ENCODE peak calls at places on chromosomes 6 and 20, in six cellular contexts. B is H1, Z is K562, S is HepG2, G is GM12878, N is GM12891. R is an unnamed sample.

GRCh38 chr20:32623667-32624157 is 38.6 kb upstream of the NOL4L start:
- DNase-seq in Z (no peak), N (no peak), G (no peak), B (peak), S (no peak), R (no peak)

GRCh38 chr6:53433617-53434285 is 85.0 kb upstream of the ELOVL5 start:
- DNase-seq in S (peak), Z (no peak), G (no peak), B (no peak), N (no peak), R (no peak)

GRCh38 chr20:32448306-32449056 is 90.3 kb downstream of the ASXL1 start:
- DNase-seq in N (no peak), S (no peak), Z (no peak), B (no peak), G (no peak), R (no peak)

GRCh38 chr20:45833030-45833882 is at the start of gene SNX21:
- DNase-seq in B (no peak), G (no peak), Z (no peak), N (peak), S (peak), R (peak)

GRCh38 chr20:10328897-10329255 is 105.1 kb downstream of the MKKS start:
- DNase-seq in G (no peak), N (no peak), B (no peak), S (no peak), Z (no peak), R (no peak)

GRCh38 chr6:137926207-137926731 is 59.2 kb downstream of the TNFAIP3 start:
- DNase-seq in G (no peak), Z (peak), S (no peak), N (no peak), B (peak), R (no peak)

GRCh38 chr6:22251331-22251730 is 45.5 kb downstream of the PRL start:
- DNase-seq in B (no peak), G (no peak), N (no peak), Z (no peak), S (no peak), R (no peak)

GRCh38 chr6:35139924-35140524 is 1.1 kb downstream of the TCP11 start:
- DNase-seq in N (no peak), G (peak), B (no peak), S (peak), Z (peak), R (no peak)

GRCh38 chr6:47690209-47690608 is 8.2 kb upstream of the ADGRF4 start:
- DNase-seq in N (no peak), Z (no peak), S (no peak), G (no peak), B (no peak), R (no peak)

GRCh38 chr6:147806697-147807096 is 298.2 kb downstream of the SAMD5 start:
- DNase-seq in Z (peak), G (no peak), B (no peak), N (no peak), S (no peak), R (no peak)

GRCh38 chr6:2583459-2583858 is 167.3 kb downstream of the MYLK4 start:
- DNase-seq in N (no peak), Z (no peak), B (no peak), G (no peak), S (no peak), R (no peak)

GRCh38 chr6:112409311-112409710 is 62.2 kb downstream of the RFPL4B start:
- DNase-seq in N (no peak), G (no peak), S (no peak), B (no peak), Z (no peak), R (no peak)
- TF ChIP-seq TAF1 in N (no peak), G (no peak), S (no peak), B (no peak), Z (no peak), R (no peak)

DNA sequence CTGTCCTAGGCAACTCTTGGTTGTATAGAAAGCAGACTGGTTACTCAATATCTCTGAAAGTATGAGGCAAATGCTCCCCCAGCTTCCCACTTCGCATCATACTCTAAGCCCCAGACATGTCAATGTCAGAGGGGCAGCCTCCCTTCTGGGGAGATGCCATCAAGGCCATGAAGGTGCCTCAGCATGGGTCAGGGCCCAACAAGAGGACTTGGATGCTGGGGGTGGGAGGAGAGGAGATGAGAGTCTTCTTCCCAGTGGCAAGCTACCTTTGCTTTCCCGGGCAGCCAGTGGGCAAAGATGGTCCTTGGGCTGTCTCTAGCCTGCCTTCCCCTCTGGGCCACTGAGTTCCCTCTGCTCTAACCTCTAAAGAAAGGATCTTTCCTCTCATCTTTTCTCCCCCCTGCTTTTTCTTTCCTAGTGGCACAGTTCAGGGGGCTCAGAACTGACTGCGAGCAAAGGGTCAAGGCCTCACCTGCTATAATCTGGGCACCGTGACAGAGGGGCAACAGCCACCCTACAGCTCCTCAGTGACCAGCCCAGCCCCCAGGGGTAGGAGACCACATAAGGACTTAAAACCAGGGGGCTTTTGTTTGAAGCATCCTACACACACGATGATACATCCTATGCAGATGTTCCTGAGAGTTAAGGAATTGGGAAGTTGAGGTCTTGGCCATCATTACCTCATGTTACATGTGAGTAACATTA is 26.2 kb downstream of the MOCS1 start:
- DNase-seq in B (no peak), G (no peak), S (no peak), Z (no peak), N (no peak), R (no peak)
- TF ChIP-seq POLR2AphosphoS5 in B (no peak), G (no peak), S (no peak), Z (no peak), N (no peak), R (no peak)

GRCh38 chr6:13711384-13711725 is 280 bp downstream of the RANBP9 start:
- DNase-seq in Z (no peak), S (no peak), B (no peak), N (no peak), G (no peak), R (no peak)
- TF ChIP-seq POLR2A in Z (no peak), S (no peak), B (no peak), N (no peak), G (no peak), R (no peak)

DNA sequence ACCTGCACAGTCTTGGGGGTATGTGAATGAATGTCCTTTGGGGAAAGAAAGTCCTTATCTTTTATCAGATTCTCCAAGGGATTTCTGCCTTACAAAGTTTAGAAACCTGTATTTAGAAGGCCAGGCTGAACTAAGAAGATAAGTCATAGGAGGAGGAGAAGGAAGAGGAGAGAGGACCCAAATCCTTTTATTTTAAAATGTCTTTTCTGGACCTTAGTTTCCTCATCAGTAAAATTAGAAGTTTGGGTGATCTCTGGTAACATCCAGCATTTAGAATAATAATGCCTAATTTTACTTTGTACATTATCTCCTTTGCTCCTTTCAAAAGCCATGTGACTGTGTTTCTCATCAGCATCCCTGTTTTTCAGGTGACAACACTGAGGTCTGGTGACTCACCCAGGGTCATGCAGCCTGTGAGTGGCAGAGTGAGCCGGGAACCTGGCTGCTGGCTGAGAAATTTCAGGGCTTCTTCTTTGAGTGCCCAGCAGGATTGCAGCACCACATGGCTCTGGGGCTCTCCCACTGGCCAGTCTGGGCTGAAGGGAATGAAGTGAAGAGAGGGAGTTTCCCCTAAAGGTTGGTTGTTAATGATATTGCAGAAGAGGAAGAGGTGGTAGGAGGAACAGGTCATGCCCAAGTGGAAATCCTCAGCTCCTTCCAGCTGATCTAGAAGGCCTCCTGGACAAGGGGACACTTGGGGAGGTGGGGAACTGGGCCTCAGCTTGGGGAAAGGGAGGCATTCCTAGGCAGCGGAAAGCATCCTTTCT is 34.0 kb downstream of the VEGFA start:
- DNase-seq in S (peak), B (no peak), Z (no peak), G (no peak), N (no peak), R (no peak)
- TF ChIP-seq TAF1 in S (no peak), B (no peak), Z (no peak), G (no peak), N (no peak), R (no peak)

GRCh38 chr6:158625881-158626305 is 18.6 kb downstream of the DYNLT1 start:
- DNase-seq in N (no peak), S (no peak), B (no peak), Z (no peak), G (no peak), R (no peak)
- TF ChIP-seq POLR2AphosphoS5 in N (no peak), S (no peak), B (no peak), Z (no peak), G (no peak), R (no peak)

GRCh38 chr6:15245361-15246216 is at the start of gene JARID2:
- DNase-seq in Z (peak), N (peak), G (peak), S (peak), B (peak), R (peak)
- TF ChIP-seq POLR2A in Z (peak), N (peak), G (peak), S (peak), B (peak), R (peak)

DNA sequence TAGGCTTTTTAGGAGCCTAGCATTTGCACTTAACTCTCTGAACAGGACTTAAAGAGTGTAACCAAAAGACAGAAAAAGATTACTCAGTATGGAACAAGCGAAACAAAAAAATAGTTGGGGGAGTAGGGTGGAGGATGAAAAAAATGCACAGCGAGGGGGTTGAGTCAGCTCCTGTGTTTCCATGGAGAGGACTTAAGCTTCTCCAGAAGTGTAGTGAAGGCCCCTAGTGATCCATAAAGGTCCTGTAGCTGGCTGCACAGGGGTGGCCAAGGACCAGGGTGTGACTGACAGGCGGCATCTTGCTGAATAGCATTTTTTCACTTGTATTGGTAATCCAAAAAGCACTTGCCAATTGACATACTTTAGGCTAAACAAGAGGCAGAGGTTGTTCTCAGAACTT is 533.9 kb downstream of the RFPL4B start:
- DNase-seq in B (no peak), N (no peak), S (no peak), G (no peak), Z (peak), R (no peak)
- TF ChIP-seq TAF1 in B (no peak), N (no peak), S (no peak), G (no peak), Z (no peak), R (no peak)

DNA sequence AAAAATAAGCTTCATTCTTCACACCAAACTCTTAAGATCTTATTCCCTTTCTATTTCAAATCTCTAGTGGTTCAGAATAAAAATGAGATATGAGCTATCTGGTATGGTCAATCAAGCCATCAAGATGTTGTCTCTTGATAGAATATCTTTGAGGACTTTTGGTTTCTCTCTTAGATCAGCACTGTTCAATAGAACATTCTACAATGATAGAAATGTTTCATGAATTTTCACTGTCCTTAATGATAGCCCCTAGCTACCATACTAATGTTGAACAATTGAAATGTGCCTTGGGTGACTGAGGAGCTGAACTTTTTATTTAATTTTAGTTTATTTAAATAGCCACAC is 24.1 kb upstream of the HINT3 start:
- DNase-seq in Z (no peak), G (no peak), B (no peak), S (no peak), N (no peak), R (no peak)
- TF ChIP-seq POLR2AphosphoS5 in Z (no peak), G (no peak), B (no peak), S (no peak), N (no peak), R (no peak)

R was measured in GM12892.